ENCODE peak calls at places on chromosomes 16 and 17, in eight cellular contexts. One of them, this sample, is unnamed.

GRCh38 chr17:28511858-28512461 is 5.8 kb downstream of the FOXN1 start:
- DNase-seq in hippocampal formation: no peak
- DNase-seq in effector memory CD8-positive, alpha-beta T cell: no peak
- DNase-seq in ACHN: no peak
- DNase-seq in IMR-90: no peak
- DNase-seq in upper lobe of right lung: no peak
- DNase-seq in substantia nigra: no peak
- DNase-seq in OCI-LY7: no peak
- DNase-seq in this sample: no peak

GRCh38 chr16:72094266-72094610 is 591 bp downstream of the DHX38 start:
- DNase-seq in upper lobe of right lung: no peak
- DNase-seq in substantia nigra: no peak
- DNase-seq in IMR-90: no peak
- DNase-seq in ACHN: peak
- DNase-seq in effector memory CD8-positive, alpha-beta T cell: no peak
- DNase-seq in hippocampal formation: no peak
- DNase-seq in OCI-LY7: peak
- DNase-seq in this sample: peak

GRCh38 chr16:86242244-86243122 is 267.8 kb upstream of the FOXF1 start:
- DNase-seq in hippocampal formation: no peak
- DNase-seq in substantia nigra: no peak
- DNase-seq in upper lobe of right lung: no peak
- DNase-seq in ACHN: no peak
- DNase-seq in IMR-90: no peak
- DNase-seq in OCI-LY7: no peak
- DNase-seq in effector memory CD8-positive, alpha-beta T cell: no peak
- DNase-seq in this sample: no peak

GRCh38 chr17:29178750-29179231 is 1.4 kb downstream of the MYO18A start:
- DNase-seq in effector memory CD8-positive, alpha-beta T cell: no peak
- DNase-seq in substantia nigra: no peak
- DNase-seq in OCI-LY7: no peak
- DNase-seq in IMR-90: no peak
- DNase-seq in hippocampal formation: peak
- DNase-seq in upper lobe of right lung: no peak
- DNase-seq in ACHN: no peak
- DNase-seq in this sample: no peak

GRCh38 chr16:2952679-2953078 is 11.4 kb upstream of the KREMEN2 start:
- DNase-seq in hippocampal formation: no peak
- DNase-seq in substantia nigra: no peak
- DNase-seq in OCI-LY7: no peak
- DNase-seq in effector memory CD8-positive, alpha-beta T cell: no peak
- DNase-seq in upper lobe of right lung: no peak
- DNase-seq in IMR-90: no peak
- DNase-seq in ACHN: no peak
- DNase-seq in this sample: no peak

GRCh38 chr17:79981090-79981489 is 54.6 kb downstream of the TBC1D16 start:
- DNase-seq in hippocampal formation: no peak
- DNase-seq in IMR-90: no peak
- DNase-seq in ACHN: no peak
- DNase-seq in OCI-LY7: no peak
- DNase-seq in substantia nigra: no peak
- DNase-seq in upper lobe of right lung: peak
- DNase-seq in effector memory CD8-positive, alpha-beta T cell: no peak
- DNase-seq in this sample: no peak

GRCh38 chr16:29927523-29927905 is 1.5 kb upstream of the KCTD13 start:
- DNase-seq in effector memory CD8-positive, alpha-beta T cell: no peak
- DNase-seq in OCI-LY7: no peak
- DNase-seq in upper lobe of right lung: no peak
- DNase-seq in IMR-90: no peak
- DNase-seq in ACHN: no peak
- DNase-seq in substantia nigra: no peak
- DNase-seq in hippocampal formation: no peak
- DNase-seq in this sample: no peak

GRCh38 chr17:37476431-37477130 is 13.1 kb upstream of the DUSP14 start:
- DNase-seq in OCI-LY7: no peak
- DNase-seq in hippocampal formation: no peak
- DNase-seq in IMR-90: peak
- DNase-seq in substantia nigra: no peak
- DNase-seq in ACHN: no peak
- DNase-seq in effector memory CD8-positive, alpha-beta T cell: no peak
- DNase-seq in upper lobe of right lung: no peak
- DNase-seq in this sample: no peak

GRCh38 chr16:67236551-67237395 is 9.8 kb downstream of the TMEM208 start:
- DNase-seq in substantia nigra: no peak
- DNase-seq in IMR-90: peak
- DNase-seq in hippocampal formation: no peak
- DNase-seq in upper lobe of right lung: peak
- DNase-seq in ACHN: peak
- DNase-seq in effector memory CD8-positive, alpha-beta T cell: peak
- DNase-seq in OCI-LY7: peak
- DNase-seq in this sample: peak

GRCh38 chr16:55773859-55774549 is 58.9 kb downstream of the CES1 start:
- DNase-seq in ACHN: no peak
- DNase-seq in substantia nigra: no peak
- DNase-seq in OCI-LY7: no peak
- DNase-seq in hippocampal formation: no peak
- DNase-seq in upper lobe of right lung: no peak
- DNase-seq in effector memory CD8-positive, alpha-beta T cell: no peak
- DNase-seq in IMR-90: no peak
- DNase-seq in this sample: no peak

GRCh38 chr17:1171953-1172352 is 7.8 kb downstream of the ABR start:
- DNase-seq in hippocampal formation: no peak
- DNase-seq in substantia nigra: no peak
- DNase-seq in OCI-LY7: no peak
- DNase-seq in IMR-90: no peak
- DNase-seq in effector memory CD8-positive, alpha-beta T cell: no peak
- DNase-seq in upper lobe of right lung: no peak
- DNase-seq in ACHN: no peak
- DNase-seq in this sample: no peak

GRCh38 chr17:78873519-78874340 is 29.3 kb downstream of the CEP295NL start:
- DNase-seq in substantia nigra: no peak
- DNase-seq in ACHN: peak
- DNase-seq in effector memory CD8-positive, alpha-beta T cell: no peak
- DNase-seq in OCI-LY7: no peak
- DNase-seq in IMR-90: peak
- DNase-seq in upper lobe of right lung: no peak
- DNase-seq in hippocampal formation: peak
- DNase-seq in this sample: no peak

GRCh38 chr16:3654249-3654991 is at the start of gene DNASE1:
- DNase-seq in ACHN: peak
- DNase-seq in hippocampal formation: no peak
- DNase-seq in OCI-LY7: peak
- DNase-seq in IMR-90: peak
- DNase-seq in substantia nigra: no peak
- DNase-seq in upper lobe of right lung: peak
- DNase-seq in effector memory CD8-positive, alpha-beta T cell: peak
- DNase-seq in this sample: peak

GRCh38 chr16:49474741-49475140 is 101.1 kb downstream of the C16orf78 start:
- DNase-seq in OCI-LY7: no peak
- DNase-seq in ACHN: no peak
- DNase-seq in substantia nigra: no peak
- DNase-seq in upper lobe of right lung: peak
- DNase-seq in hippocampal formation: no peak
- DNase-seq in IMR-90: no peak
- DNase-seq in effector memory CD8-positive, alpha-beta T cell: no peak
- DNase-seq in this sample: no peak

GRCh38 chr16:19808061-19808621 is 76.5 kb downstream of the GPRC5B start:
- DNase-seq in substantia nigra: no peak
- DNase-seq in OCI-LY7: no peak
- DNase-seq in ACHN: peak
- DNase-seq in IMR-90: no peak
- DNase-seq in effector memory CD8-positive, alpha-beta T cell: no peak
- DNase-seq in upper lobe of right lung: no peak
- DNase-seq in hippocampal formation: peak
- DNase-seq in this sample: no peak

GRCh38 chr17:2867441-2868424 is 71.5 kb downstream of the RAP1GAP2 start:
- DNase-seq in ACHN: no peak
- DNase-seq in hippocampal formation: no peak
- DNase-seq in OCI-LY7: no peak
- DNase-seq in effector memory CD8-positive, alpha-beta T cell: no peak
- DNase-seq in substantia nigra: no peak
- DNase-seq in IMR-90: peak
- DNase-seq in upper lobe of right lung: no peak
- DNase-seq in this sample: no peak

GRCh38 chr16:49260253-49260652 is 21.4 kb downstream of the CBLN1 start:
- DNase-seq in OCI-LY7: no peak
- DNase-seq in effector memory CD8-positive, alpha-beta T cell: no peak
- DNase-seq in upper lobe of right lung: no peak
- DNase-seq in IMR-90: no peak
- DNase-seq in hippocampal formation: no peak
- DNase-seq in substantia nigra: no peak
- DNase-seq in ACHN: no peak
- DNase-seq in this sample: no peak

GRCh38 chr17:76365256-76365903 is 11.7 kb upstream of the PRPSAP1 start:
- DNase-seq in ACHN: no peak
- DNase-seq in substantia nigra: no peak
- DNase-seq in IMR-90: no peak
- DNase-seq in upper lobe of right lung: no peak
- DNase-seq in hippocampal formation: no peak
- DNase-seq in OCI-LY7: peak
- DNase-seq in effector memory CD8-positive, alpha-beta T cell: no peak
- DNase-seq in this sample: no peak

GRCh38 chr17:43832168-43832975 is 574 bp downstream of the MPP3 start:
- DNase-seq in hippocampal formation: no peak
- DNase-seq in IMR-90: peak
- DNase-seq in ACHN: peak
- DNase-seq in upper lobe of right lung: peak
- DNase-seq in OCI-LY7: no peak
- DNase-seq in effector memory CD8-positive, alpha-beta T cell: no peak
- DNase-seq in substantia nigra: no peak
- DNase-seq in this sample: no peak

GRCh38 chr17:3256575-3256974 is 41.6 kb downstream of the OR3A1 start:
- DNase-seq in IMR-90: no peak
- DNase-seq in effector memory CD8-positive, alpha-beta T cell: no peak
- DNase-seq in upper lobe of right lung: no peak
- DNase-seq in ACHN: no peak
- DNase-seq in hippocampal formation: no peak
- DNase-seq in OCI-LY7: no peak
- DNase-seq in substantia nigra: no peak
- DNase-seq in this sample: no peak

GRCh38 chr16:26598061-26598460 is 468.7 kb upstream of the C16orf82 start:
- DNase-seq in OCI-LY7: no peak
- DNase-seq in IMR-90: no peak
- DNase-seq in substantia nigra: no peak
- DNase-seq in ACHN: no peak
- DNase-seq in upper lobe of right lung: no peak
- DNase-seq in effector memory CD8-positive, alpha-beta T cell: peak
- DNase-seq in hippocampal formation: no peak
- DNase-seq in this sample: peak

GRCh38 chr17:34300652-34301390 is 15.3 kb downstream of the CCL11 start:
- DNase-seq in upper lobe of right lung: no peak
- DNase-seq in OCI-LY7: no peak
- DNase-seq in substantia nigra: no peak
- DNase-seq in hippocampal formation: no peak
- DNase-seq in effector memory CD8-positive, alpha-beta T cell: no peak
- DNase-seq in ACHN: peak
- DNase-seq in IMR-90: peak
- DNase-seq in this sample: no peak

GRCh38 chr16:23908790-23909189 is 73.0 kb downstream of the PRKCB start:
- DNase-seq in upper lobe of right lung: no peak
- DNase-seq in ACHN: no peak
- DNase-seq in effector memory CD8-positive, alpha-beta T cell: no peak
- DNase-seq in substantia nigra: no peak
- DNase-seq in hippocampal formation: no peak
- DNase-seq in IMR-90: no peak
- DNase-seq in OCI-LY7: no peak
- DNase-seq in this sample: no peak

GRCh38 chr16:56279132-56279531 is 87.8 kb downstream of the GNAO1 start:
- DNase-seq in ACHN: no peak
- DNase-seq in hippocampal formation: no peak
- DNase-seq in effector memory CD8-positive, alpha-beta T cell: peak
- DNase-seq in IMR-90: no peak
- DNase-seq in substantia nigra: no peak
- DNase-seq in upper lobe of right lung: peak
- DNase-seq in OCI-LY7: no peak
- DNase-seq in this sample: peak

GRCh38 chr16:10878328-10878643 is 1.3 kb downstream of the CIITA start:
- DNase-seq in substantia nigra: no peak
- DNase-seq in IMR-90: no peak
- DNase-seq in upper lobe of right lung: no peak
- DNase-seq in effector memory CD8-positive, alpha-beta T cell: no peak
- DNase-seq in hippocampal formation: no peak
- DNase-seq in OCI-LY7: no peak
- DNase-seq in ACHN: no peak
- DNase-seq in this sample: peak

GRCh38 chr17:8314797-8315739 is 5.0 kb downstream of the ARHGEF15 start:
- DNase-seq in IMR-90: no peak
- DNase-seq in upper lobe of right lung: no peak
- DNase-seq in ACHN: no peak
- DNase-seq in substantia nigra: no peak
- DNase-seq in OCI-LY7: no peak
- DNase-seq in hippocampal formation: no peak
- DNase-seq in effector memory CD8-positive, alpha-beta T cell: no peak
- DNase-seq in this sample: no peak

GRCh38 chr17:49217651-49218413 is 7.3 kb downstream of the ABI3 start:
- DNase-seq in upper lobe of right lung: peak
- DNase-seq in OCI-LY7: peak
- DNase-seq in IMR-90: no peak
- DNase-seq in ACHN: no peak
- DNase-seq in substantia nigra: no peak
- DNase-seq in hippocampal formation: no peak
- DNase-seq in effector memory CD8-positive, alpha-beta T cell: peak
- DNase-seq in this sample: peak

GRCh38 chr16:75695708-75696107 is 5.6 kb downstream of the DUXB start:
- DNase-seq in substantia nigra: no peak
- DNase-seq in hippocampal formation: no peak
- DNase-seq in OCI-LY7: peak
- DNase-seq in IMR-90: no peak
- DNase-seq in ACHN: peak
- DNase-seq in effector memory CD8-positive, alpha-beta T cell: no peak
- DNase-seq in upper lobe of right lung: no peak
- DNase-seq in this sample: no peak

GRCh38 chr16:85057212-85057889 is 29.8 kb downstream of the KIAA0513 start:
- DNase-seq in upper lobe of right lung: no peak
- DNase-seq in IMR-90: no peak
- DNase-seq in ACHN: peak
- DNase-seq in effector memory CD8-positive, alpha-beta T cell: no peak
- DNase-seq in substantia nigra: no peak
- DNase-seq in hippocampal formation: no peak
- DNase-seq in OCI-LY7: peak
- DNase-seq in this sample: no peak

GRCh38 chr16:65415460-65415859 is 293.6 kb upstream of the CDH11 start:
- DNase-seq in hippocampal formation: no peak
- DNase-seq in effector memory CD8-positive, alpha-beta T cell: no peak
- DNase-seq in IMR-90: peak
- DNase-seq in ACHN: no peak
- DNase-seq in substantia nigra: no peak
- DNase-seq in upper lobe of right lung: no peak
- DNase-seq in OCI-LY7: no peak
- DNase-seq in this sample: no peak

GRCh38 chr17:45902892-45903346 is 8.6 kb downstream of the MAPT start:
- DNase-seq in IMR-90: no peak
- DNase-seq in ACHN: no peak
- DNase-seq in OCI-LY7: no peak
- DNase-seq in effector memory CD8-positive, alpha-beta T cell: no peak
- DNase-seq in substantia nigra: no peak
- DNase-seq in hippocampal formation: no peak
- DNase-seq in upper lobe of right lung: no peak
- DNase-seq in this sample: no peak

GRCh38 chr16:71472041-71472440 is 10.0 kb upstream of the ZNF23 start:
- DNase-seq in substantia nigra: no peak
- DNase-seq in hippocampal formation: no peak
- DNase-seq in upper lobe of right lung: no peak
- DNase-seq in OCI-LY7: no peak
- DNase-seq in effector memory CD8-positive, alpha-beta T cell: no peak
- DNase-seq in IMR-90: no peak
- DNase-seq in ACHN: no peak
- DNase-seq in this sample: no peak

GRCh38 chr16:4548124-4548523 is 8.0 kb upstream of the C16orf96 start:
- DNase-seq in OCI-LY7: no peak
- DNase-seq in substantia nigra: no peak
- DNase-seq in ACHN: no peak
- DNase-seq in IMR-90: no peak
- DNase-seq in upper lobe of right lung: no peak
- DNase-seq in hippocampal formation: no peak
- DNase-seq in effector memory CD8-positive, alpha-beta T cell: no peak
- DNase-seq in this sample: no peak

GRCh38 chr16:74903095-74903494 is 81.8 kb downstream of the WDR59 start:
- DNase-seq in upper lobe of right lung: no peak
- DNase-seq in effector memory CD8-positive, alpha-beta T cell: no peak
- DNase-seq in substantia nigra: no peak
- DNase-seq in ACHN: no peak
- DNase-seq in hippocampal formation: no peak
- DNase-seq in OCI-LY7: no peak
- DNase-seq in IMR-90: no peak
- DNase-seq in this sample: no peak

This sample was measured in stimulated activated naive B cell treated with anti-CD40 and anti-IgM and Interleukin-4, amounts not matched to agents 10 μg/mL and 1 μg/mL and 100 μg/mL, for 72 hours.